ENCODE peak calls at places on chromosomes 3 and 15, in nine cellular contexts. V, H, O, N, M, C, B, P and G are unnamed samples.

GRCh38 chr3:34842706-34843478 is 796.4 kb upstream of the ARPP21 start:
- DNase-seq in B (no peak), V (no peak), H (peak; percentile 6), O (no peak), M (peak; percentile 62), C (no peak), P (no peak), N (no peak), G (no peak)

GRCh38 chr3:52046186-52046913 is 10.0 kb downstream of the DUSP7 start:
- DNase-seq in V (no peak), B (peak; percentile 67), C (peak; percentile 98), H (peak; percentile 98), O (no peak), N (no peak), M (peak; percentile 33), P (peak; percentile 99), G (peak; percentile 98)

GRCh38 chr3:24135280-24135679 is 190.2 kb downstream of the NR1D2 start:
- DNase-seq in M (no peak), O (no peak), V (no peak), N (no peak), C (no peak), H (no peak), P (peak; percentile 44), B (no peak), G (no peak)

GRCh38 chr15:58182460-58183163 is 44.4 kb downstream of the AQP9 start:
- DNase-seq in H (peak; percentile 7), M (peak; percentile 75), C (peak; percentile 41), B (peak; percentile 48), P (peak; percentile 75), N (peak; percentile 73), V (peak; percentile 51), O (peak; percentile 78), G (peak; percentile 58)

GRCh38 chr3:184591789-184592188 is 30.2 kb downstream of the EPHB3 start:
- DNase-seq in C (no peak), B (no peak), H (no peak), P (no peak), N (no peak), O (no peak), V (no peak), M (no peak), G (no peak)

GRCh38 chr3:58434511-58434910 is 879 bp upstream of the PDHB start:
- DNase-seq in N (no peak), M (peak; percentile 95), H (no peak), B (no peak), O (peak; percentile 60), C (no peak), P (no peak), V (peak; percentile 57), G (no peak)

GRCh38 chr3:33791477-33792166 is 6.8 kb upstream of the PDCD6IP start:
- DNase-seq in C (peak; percentile 41), B (no peak), M (no peak), H (no peak), N (no peak), P (peak; percentile 34), V (no peak), O (no peak), G (peak; percentile 52)

GRCh38 chr3:155069729-155070128 is 10.4 kb upstream of the MME start:
- DNase-seq in C (peak; percentile 85), N (no peak), V (no peak), H (peak; percentile 46), B (no peak), M (no peak), O (no peak), P (no peak), G (no peak)

GRCh38 chr3:138381413-138381901 is 33.1 kb downstream of the MRAS start:
- DNase-seq in M (no peak), B (no peak), H (peak; percentile 62), P (peak; percentile 39), N (no peak), V (no peak), C (peak; percentile 26), O (no peak), G (no peak)

GRCh38 chr3:14364580-14365292 is 37.7 kb upstream of the SLC6A6 start:
- DNase-seq in P (no peak), V (no peak), N (no peak), O (no peak), C (no peak), B (no peak), M (no peak), H (no peak), G (no peak)
- H3K9ac ChIP-seq in P (no peak overlapping the region), V (no peak overlapping the region), N (no peak overlapping the region), O (no peak overlapping the region), C (no peak overlapping the region), B (no peak overlapping the region), M (no peak overlapping the region), H (no peak overlapping the region), G (no peak overlapping the region)

GRCh38 chr3:150210461-150211110 is 197.5 kb upstream of the TSC22D2 start:
- DNase-seq in V (no peak), H (no peak), C (peak; percentile 30), M (peak; percentile 51), P (no peak), O (no peak), N (peak; percentile 47), B (no peak), G (no peak)
- H3K4me2 ChIP-seq in V (no peak overlapping the region), H (no peak overlapping the region), C (no peak overlapping the region), M (no peak overlapping the region), P (no peak overlapping the region), O (no peak overlapping the region), N (no peak overlapping the region), B (no peak overlapping the region), G (no peak overlapping the region)

GRCh38 chr3:40923130-40923529 is 276.2 kb upstream of the CTNNB1 start:
- DNase-seq in V (no peak), O (no peak), B (no peak), P (no peak), C (no peak), H (no peak), N (no peak), M (no peak), G (no peak)
- H3K9ac ChIP-seq in V (no peak overlapping the region), O (no peak overlapping the region), B (no peak overlapping the region), P (no peak overlapping the region), C (no peak overlapping the region), H (no peak overlapping the region), N (no peak overlapping the region), M (no peak overlapping the region), G (no peak overlapping the region)

GRCh38 chr15:65792988-65793812 is 1.1 kb upstream of the DENND4A start:
- DNase-seq in O (no peak), N (no peak), V (no peak), M (no peak), P (no peak), B (no peak), H (no peak), C (no peak), G (no peak)
- H3K4me2 ChIP-seq in O (peak overlapping the region; percentile 56), N (peak overlapping the region; percentile 66), V (no peak overlapping the region), M (peak overlapping the region; percentile 88), P (peak overlapping the region; percentile 93), B (peak overlapping the region; percentile 92), H (peak overlapping the region; percentile 85), C (peak overlapping the region; percentile 54), G (peak overlapping the region; percentile 92)

GRCh38 chr3:38153986-38154608 is 11.2 kb upstream of the OXSR1 start:
- DNase-seq in C (peak; percentile 80), B (no peak), P (peak; percentile 96), N (no peak), H (no peak), M (no peak), V (no peak), O (no peak), G (peak; percentile 90)

GRCh38 chr3:38151667-38152265 is 13.3 kb downstream of the MYD88 start:
- DNase-seq in P (peak; percentile 67), B (no peak), N (no peak), C (no peak), V (no peak), O (no peak), H (no peak), M (no peak), G (peak; percentile 87)

GRCh38 chr3:38152660-38153059 is 12.7 kb upstream of the OXSR1 start:
- DNase-seq in M (no peak), N (peak; percentile 26), C (no peak), O (no peak), P (peak; percentile 45), B (no peak), V (no peak), H (no peak), G (no peak)

GRCh38 chr3:38154625-38155255 is 10.6 kb upstream of the OXSR1 start:
- DNase-seq in H (no peak), N (peak; percentile 27), P (no peak), V (no peak), B (no peak), M (no peak), C (no peak), O (no peak), G (peak; percentile 87)

DNA sequence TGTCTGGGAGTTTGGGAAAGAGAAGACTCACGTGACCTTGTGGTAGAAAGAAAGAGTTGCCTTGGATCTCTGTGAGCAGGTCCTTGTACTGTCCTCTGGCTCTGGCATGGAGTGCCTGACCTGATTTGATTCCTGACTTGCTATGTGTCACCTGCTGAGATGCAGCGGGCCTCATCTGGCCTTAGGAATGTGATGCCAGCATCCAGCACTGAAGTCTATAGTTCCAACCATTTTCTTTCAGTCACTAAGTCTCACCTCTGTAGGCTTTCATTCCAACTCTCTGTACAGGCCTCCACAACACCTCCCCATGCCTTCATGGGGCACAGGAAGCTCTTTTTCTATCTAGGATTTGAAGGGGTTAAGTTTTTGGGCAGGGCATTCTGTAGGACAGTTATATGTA is 12.1 kb upstream of the OXSR1 start:
- DNase-seq in N (peak; percentile 20), H (no peak), P (no peak), V (no peak), O (no peak), M (no peak), C (no peak), B (no peak), G (no peak)
- H3K9ac ChIP-seq in N (no peak overlapping the region), H (no peak overlapping the region), P (no peak overlapping the region), V (no peak overlapping the region), O (no peak overlapping the region), M (no peak overlapping the region), C (no peak overlapping the region), B (no peak overlapping the region), G (peak overlapping the region; percentile 57)

GRCh38 chr15:84880007-84880406 is 4.5 kb upstream of the SLC28A1 start:
- DNase-seq in B (no peak), C (no peak), H (no peak), N (no peak), O (no peak), P (no peak), V (no peak), M (no peak), G (no peak)

GRCh38 chr15:84879088-84879780 is 5.2 kb upstream of the SLC28A1 start:
- DNase-seq in M (no peak), O (no peak), V (no peak), N (no peak), H (no peak), C (no peak), B (no peak), P (no peak), G (no peak)

GRCh38 chr15:84883433-84883832 is 1.0 kb upstream of the SLC28A1 start:
- DNase-seq in N (no peak), B (no peak), M (no peak), C (no peak), O (no peak), P (peak; percentile 4), H (peak; percentile 43), V (no peak), G (peak; percentile 31)

GRCh38 chr15:84880822-84881519 is 3.5 kb upstream of the SLC28A1 start:
- DNase-seq in H (no peak), V (no peak), O (no peak), B (no peak), P (no peak), C (no peak), N (no peak), M (no peak), G (no peak)

GRCh38 chr15:84881520-84881830 is 3.0 kb upstream of the SLC28A1 start:
- DNase-seq in N (no peak), P (no peak), M (no peak), V (no peak), H (no peak), O (no peak), B (no peak), C (no peak), G (no peak)
- H3K4me2 ChIP-seq in N (no peak overlapping the region), P (no peak overlapping the region), M (no peak overlapping the region), V (no peak overlapping the region), H (no peak overlapping the region), O (no peak overlapping the region), B (no peak overlapping the region), C (no peak overlapping the region), G (no peak overlapping the region)